ENCODE peak calls at places on chromosomes 16 and 17, in eight cellular contexts. One of them, this sample, is unnamed.

GRCh38 chr16:54936086-54936978 is 5.7 kb downstream of the IRX5 start:
- DNase-seq in PC-9: no peak
- DNase-seq in kidney epithelial cell: no peak
- DNase-seq in thoracic aorta: no peak
- DNase-seq in choroid plexus epithelial cell: peak
- DNase-seq in AG04450: no peak
- DNase-seq in tibial artery: no peak
- DNase-seq in tibial nerve: no peak
- DNase-seq in this sample: no peak

GRCh38 chr17:77458202-77459017 is 317.6 kb downstream of the SEC14L1 start:
- DNase-seq in PC-9: no peak
- DNase-seq in kidney epithelial cell: no peak
- DNase-seq in thoracic aorta: no peak
- DNase-seq in choroid plexus epithelial cell: no peak
- DNase-seq in AG04450: no peak
- DNase-seq in tibial artery: peak
- DNase-seq in tibial nerve: no peak
- DNase-seq in this sample: no peak

GRCh38 chr17:38579934-38580333 is 25.8 kb downstream of the SRCIN1 start:
- DNase-seq in PC-9: no peak
- DNase-seq in kidney epithelial cell: no peak
- DNase-seq in thoracic aorta: no peak
- DNase-seq in choroid plexus epithelial cell: peak
- DNase-seq in AG04450: no peak
- DNase-seq in tibial artery: no peak
- DNase-seq in tibial nerve: no peak
- DNase-seq in this sample: no peak

GRCh38 chr17:1145311-1145986 is 34.3 kb downstream of the ABR start:
- DNase-seq in PC-9: no peak
- DNase-seq in kidney epithelial cell: no peak
- DNase-seq in thoracic aorta: no peak
- DNase-seq in choroid plexus epithelial cell: no peak
- DNase-seq in AG04450: no peak
- DNase-seq in tibial artery: no peak
- DNase-seq in tibial nerve: no peak
- DNase-seq in this sample: no peak

GRCh38 chr16:54462151-54462651 is 175.6 kb upstream of the IRX3 start:
- DNase-seq in PC-9: no peak
- DNase-seq in kidney epithelial cell: no peak
- DNase-seq in thoracic aorta: no peak
- DNase-seq in choroid plexus epithelial cell: peak
- DNase-seq in AG04450: no peak
- DNase-seq in tibial artery: no peak
- DNase-seq in tibial nerve: no peak
- DNase-seq in this sample: no peak

GRCh38 chr16:8972843-8973586 is 9.3 kb upstream of the USP7 start:
- DNase-seq in PC-9: no peak
- DNase-seq in kidney epithelial cell: no peak
- DNase-seq in thoracic aorta: no peak
- DNase-seq in choroid plexus epithelial cell: peak
- DNase-seq in AG04450: no peak
- DNase-seq in tibial artery: no peak
- DNase-seq in tibial nerve: no peak
- DNase-seq in this sample: no peak

GRCh38 chr16:73768786-73769203 is 527.8 kb upstream of the PSMD7 start:
- DNase-seq in PC-9: no peak
- DNase-seq in kidney epithelial cell: no peak
- DNase-seq in thoracic aorta: peak
- DNase-seq in choroid plexus epithelial cell: no peak
- DNase-seq in AG04450: no peak
- DNase-seq in tibial artery: peak
- DNase-seq in tibial nerve: no peak
- DNase-seq in this sample: no peak

GRCh38 chr17:41975099-41976083 is 8.8 kb downstream of the CNP start:
- DNase-seq in PC-9: no peak
- DNase-seq in kidney epithelial cell: no peak
- DNase-seq in thoracic aorta: no peak
- DNase-seq in choroid plexus epithelial cell: no peak
- DNase-seq in AG04450: no peak
- DNase-seq in tibial artery: peak
- DNase-seq in tibial nerve: no peak
- DNase-seq in this sample: no peak

GRCh38 chr17:18967806-18968744 is 16.1 kb downstream of the SLC5A10 start:
- DNase-seq in PC-9: peak
- DNase-seq in kidney epithelial cell: no peak
- DNase-seq in thoracic aorta: no peak
- DNase-seq in choroid plexus epithelial cell: no peak
- DNase-seq in AG04450: no peak
- DNase-seq in tibial artery: no peak
- DNase-seq in tibial nerve: no peak
- DNase-seq in this sample: no peak

GRCh38 chr16:66026211-66026610 is 340.3 kb upstream of the CDH5 start:
- DNase-seq in PC-9: no peak
- DNase-seq in kidney epithelial cell: no peak
- DNase-seq in thoracic aorta: no peak
- DNase-seq in choroid plexus epithelial cell: peak
- DNase-seq in AG04450: no peak
- DNase-seq in tibial artery: no peak
- DNase-seq in tibial nerve: no peak
- DNase-seq in this sample: no peak
- TF ChIP-seq CTCF in PC-9: no peak
- TF ChIP-seq CTCF in kidney epithelial cell: peak
- TF ChIP-seq CTCF in thoracic aorta: no peak
- TF ChIP-seq CTCF in choroid plexus epithelial cell: peak
- TF ChIP-seq CTCF in AG04450: peak
- TF ChIP-seq CTCF in tibial artery: no peak
- TF ChIP-seq CTCF in tibial nerve: peak
- TF ChIP-seq CTCF in this sample: no peak

GRCh38 chr17:45371414-45372324 is 54.8 kb upstream of the MAP3K14 start:
- DNase-seq in PC-9: peak
- DNase-seq in kidney epithelial cell: peak
- DNase-seq in thoracic aorta: peak
- DNase-seq in choroid plexus epithelial cell: peak
- DNase-seq in AG04450: peak
- DNase-seq in tibial artery: peak
- DNase-seq in tibial nerve: peak
- DNase-seq in this sample: peak
- TF ChIP-seq CTCF in PC-9: peak
- TF ChIP-seq CTCF in kidney epithelial cell: no peak
- TF ChIP-seq CTCF in thoracic aorta: no peak
- TF ChIP-seq CTCF in choroid plexus epithelial cell: no peak
- TF ChIP-seq CTCF in AG04450: peak
- TF ChIP-seq CTCF in tibial artery: no peak
- TF ChIP-seq CTCF in tibial nerve: no peak
- TF ChIP-seq CTCF in this sample: no peak

DNA sequence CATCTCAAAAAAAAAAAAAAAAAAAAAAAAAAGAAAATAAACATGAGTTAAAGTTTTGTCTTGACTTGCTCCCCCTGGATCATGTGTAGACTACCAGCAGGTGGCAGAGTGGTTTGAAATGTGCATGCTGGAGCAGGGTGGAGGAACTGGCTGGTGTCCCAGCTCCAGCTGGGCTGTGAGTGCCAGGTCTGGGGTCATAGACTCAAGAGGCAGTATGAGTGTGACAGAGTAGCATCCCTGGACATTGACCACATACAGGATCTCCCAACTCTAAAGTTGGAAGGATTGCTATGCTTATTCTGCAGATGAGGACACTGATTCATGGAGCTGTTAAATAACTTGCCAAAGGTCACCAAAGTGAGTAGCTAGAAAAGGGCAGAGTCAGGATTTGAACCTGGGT is 198.0 kb upstream of the MPHOSPH6 start:
- DNase-seq in PC-9: no peak
- DNase-seq in kidney epithelial cell: no peak
- DNase-seq in thoracic aorta: no peak
- DNase-seq in choroid plexus epithelial cell: peak
- DNase-seq in AG04450: no peak
- DNase-seq in tibial artery: no peak
- DNase-seq in tibial nerve: no peak
- DNase-seq in this sample: no peak
- TF ChIP-seq CTCF in PC-9: peak
- TF ChIP-seq CTCF in kidney epithelial cell: peak
- TF ChIP-seq CTCF in thoracic aorta: peak
- TF ChIP-seq CTCF in choroid plexus epithelial cell: peak
- TF ChIP-seq CTCF in AG04450: peak
- TF ChIP-seq CTCF in tibial artery: no peak
- TF ChIP-seq CTCF in tibial nerve: no peak
- TF ChIP-seq CTCF in this sample: no peak

DNA sequence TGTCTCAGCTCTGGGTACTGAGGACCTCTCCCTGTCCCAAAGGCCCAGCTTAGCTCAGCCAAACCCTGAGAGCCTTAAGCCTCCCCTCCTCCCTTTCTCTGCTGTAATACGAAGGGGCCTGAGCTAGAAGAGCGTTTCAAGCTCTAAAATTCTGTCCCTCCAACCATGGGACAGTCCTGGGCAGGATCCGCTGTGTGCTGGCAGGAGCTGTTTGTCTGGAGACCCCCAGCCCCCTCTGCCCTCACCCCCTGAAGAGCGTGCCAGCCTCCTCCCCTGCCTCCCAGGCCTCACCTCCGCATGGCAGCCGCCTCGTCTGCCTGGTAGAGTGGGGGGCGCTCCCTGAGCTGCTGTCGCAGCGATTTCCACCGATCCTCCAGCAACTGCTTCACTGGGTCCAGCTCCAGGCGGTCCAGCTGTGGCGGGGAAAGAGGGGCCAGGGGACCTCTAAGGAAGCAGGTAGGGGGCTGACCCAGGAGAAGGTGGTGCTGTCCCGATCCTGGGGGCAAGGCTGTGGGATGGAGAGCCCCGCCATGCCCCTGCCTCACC is 14.7 kb downstream of the UBALD2 start:
- DNase-seq in PC-9: no peak
- DNase-seq in kidney epithelial cell: no peak
- DNase-seq in thoracic aorta: no peak
- DNase-seq in choroid plexus epithelial cell: no peak
- DNase-seq in AG04450: no peak
- DNase-seq in tibial artery: no peak
- DNase-seq in tibial nerve: no peak
- DNase-seq in this sample: no peak
- TF ChIP-seq CTCF in PC-9: peak
- TF ChIP-seq CTCF in kidney epithelial cell: no peak
- TF ChIP-seq CTCF in thoracic aorta: no peak
- TF ChIP-seq CTCF in choroid plexus epithelial cell: no peak
- TF ChIP-seq CTCF in AG04450: no peak
- TF ChIP-seq CTCF in tibial artery: no peak
- TF ChIP-seq CTCF in tibial nerve: no peak
- TF ChIP-seq CTCF in this sample: no peak

GRCh38 chr16:76278976-76279375 is 1.8 kb downstream of the CNTNAP4 start:
- DNase-seq in PC-9: no peak
- DNase-seq in kidney epithelial cell: no peak
- DNase-seq in thoracic aorta: no peak
- DNase-seq in choroid plexus epithelial cell: peak
- DNase-seq in AG04450: no peak
- DNase-seq in tibial artery: no peak
- DNase-seq in tibial nerve: no peak
- DNase-seq in this sample: no peak
- TF ChIP-seq CTCF in PC-9: no peak
- TF ChIP-seq CTCF in kidney epithelial cell: no peak
- TF ChIP-seq CTCF in thoracic aorta: no peak
- TF ChIP-seq CTCF in choroid plexus epithelial cell: no peak
- TF ChIP-seq CTCF in AG04450: peak
- TF ChIP-seq CTCF in tibial artery: no peak
- TF ChIP-seq CTCF in tibial nerve: peak
- TF ChIP-seq CTCF in this sample: no peak

GRCh38 chr17:40035162-40035559 is 19.0 kb downstream of the MED24 start:
- DNase-seq in PC-9: no peak
- DNase-seq in kidney epithelial cell: no peak
- DNase-seq in thoracic aorta: no peak
- DNase-seq in choroid plexus epithelial cell: peak
- DNase-seq in AG04450: no peak
- DNase-seq in tibial artery: no peak
- DNase-seq in tibial nerve: no peak
- DNase-seq in this sample: no peak
- TF ChIP-seq CTCF in PC-9: peak
- TF ChIP-seq CTCF in kidney epithelial cell: peak
- TF ChIP-seq CTCF in thoracic aorta: no peak
- TF ChIP-seq CTCF in choroid plexus epithelial cell: peak
- TF ChIP-seq CTCF in AG04450: peak
- TF ChIP-seq CTCF in tibial artery: peak
- TF ChIP-seq CTCF in tibial nerve: no peak
- TF ChIP-seq CTCF in this sample: no peak

DNA sequence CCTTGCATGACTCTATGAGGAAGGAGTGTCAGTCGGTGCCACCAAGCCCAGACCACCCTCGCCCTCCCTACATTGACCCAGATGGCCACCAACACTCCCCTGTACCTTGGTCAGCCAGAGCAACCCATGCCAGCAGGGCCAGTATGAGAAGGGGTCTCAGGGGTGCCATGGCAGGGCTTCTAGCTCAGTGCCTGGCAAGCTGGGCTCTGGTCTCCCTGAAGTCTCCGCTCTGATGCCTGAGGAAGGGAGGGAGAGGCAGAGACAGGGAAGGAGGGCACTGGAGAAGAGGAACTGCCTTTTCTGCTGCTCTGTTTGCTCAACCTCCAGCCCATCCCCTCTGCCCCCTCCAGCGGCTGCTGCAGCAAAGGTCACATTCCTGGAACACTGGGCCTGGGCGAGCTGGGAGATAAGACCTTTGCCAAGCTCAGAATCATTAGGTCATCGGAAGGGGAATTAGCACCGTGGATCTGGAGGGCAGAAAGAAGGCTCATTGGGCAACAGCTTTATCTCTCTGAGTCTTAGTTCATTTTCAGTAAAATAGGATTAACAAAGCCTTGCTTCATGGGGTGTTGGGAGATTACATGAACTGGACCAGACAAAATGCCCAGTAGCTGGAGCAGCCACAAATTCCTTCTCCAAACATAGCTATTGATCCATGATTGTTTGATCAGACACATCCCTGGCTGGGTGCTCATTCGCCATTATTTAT is at the start of gene VTN:
- DNase-seq in PC-9: peak
- DNase-seq in kidney epithelial cell: no peak
- DNase-seq in thoracic aorta: no peak
- DNase-seq in choroid plexus epithelial cell: peak
- DNase-seq in AG04450: no peak
- DNase-seq in tibial artery: no peak
- DNase-seq in tibial nerve: no peak
- DNase-seq in this sample: no peak
- TF ChIP-seq CTCF in PC-9: no peak
- TF ChIP-seq CTCF in kidney epithelial cell: no peak
- TF ChIP-seq CTCF in thoracic aorta: no peak
- TF ChIP-seq CTCF in choroid plexus epithelial cell: no peak
- TF ChIP-seq CTCF in AG04450: peak
- TF ChIP-seq CTCF in tibial artery: no peak
- TF ChIP-seq CTCF in tibial nerve: no peak
- TF ChIP-seq CTCF in this sample: no peak

This sample was measured in omental fat pad.